ENCODE peak calls at places on chromosomes 2 and 18, in six cellular contexts. One of them, this sample, is unnamed.

GRCh38 chr2:42924436-42924897 is 132.1 kb upstream of the HAAO start:
- DNase-seq in stimulated activated CD8-positive, alpha-beta memory T cell treated with anti-CD3 and anti-CD28 coated beads, Interleukin-15, amount 100 ng/mL, for 4 hours: no peak
- DNase-seq in activated T-helper 1 cell treated with anti-CD3 and anti-CD28 coated beads, Interleukin-12 subunit alpha, Interleukin-12 subunit beta, Interleukin-2, Interleukin-4 antibody, amounts not matched to agents 30 ng/mL and 10 ng/mL and 1 ng/mL, durations not matched to agents 14 hours and 24 hours and 36 hours: no peak
- DNase-seq in stimulated activated CD4-positive, alpha-beta T cell treated with anti-CD3 and anti-CD28 coated beads, Interleukin-4, amount 100 ng/mL, for 48 hours: no peak
- DNase-seq in AG08395: no peak
- DNase-seq in choroid plexus epithelial cell: peak; percentile 47
- DNase-seq in this sample: no peak

GRCh38 chr18:22465859-22466602 is 48.3 kb upstream of the CTAGE1 start:
- DNase-seq in AG08395: peak; percentile 91
- DNase-seq in activated T-helper 1 cell treated with anti-CD3 and anti-CD28 coated beads, Interleukin-12 subunit alpha, Interleukin-12 subunit beta, Interleukin-2, Interleukin-4 antibody, amounts not matched to agents 30 ng/mL and 10 ng/mL and 1 ng/mL, durations not matched to agents 14 hours and 24 hours and 36 hours: no peak
- DNase-seq in stimulated activated CD8-positive, alpha-beta memory T cell treated with anti-CD3 and anti-CD28 coated beads, Interleukin-15, amount 100 ng/mL, for 4 hours: peak; percentile 13
- DNase-seq in choroid plexus epithelial cell: peak; percentile 97
- DNase-seq in stimulated activated CD4-positive, alpha-beta T cell treated with anti-CD3 and anti-CD28 coated beads, Interleukin-4, amount 100 ng/mL, for 48 hours: no peak
- DNase-seq in this sample: no peak

GRCh38 chr2:80546766-80547165 is 242.2 kb upstream of the LRRTM1 start:
- DNase-seq in stimulated activated CD8-positive, alpha-beta memory T cell treated with anti-CD3 and anti-CD28 coated beads, Interleukin-15, amount 100 ng/mL, for 4 hours: no peak
- DNase-seq in AG08395: no peak
- DNase-seq in choroid plexus epithelial cell: no peak
- DNase-seq in activated T-helper 1 cell treated with anti-CD3 and anti-CD28 coated beads, Interleukin-12 subunit alpha, Interleukin-12 subunit beta, Interleukin-2, Interleukin-4 antibody, amounts not matched to agents 30 ng/mL and 10 ng/mL and 1 ng/mL, durations not matched to agents 14 hours and 24 hours and 36 hours: no peak
- DNase-seq in stimulated activated CD4-positive, alpha-beta T cell treated with anti-CD3 and anti-CD28 coated beads, Interleukin-4, amount 100 ng/mL, for 48 hours: no peak
- DNase-seq in this sample: no peak

GRCh38 chr2:53208815-53209214 is 558.8 kb upstream of the CHAC2 start:
- DNase-seq in AG08395: no peak
- DNase-seq in activated T-helper 1 cell treated with anti-CD3 and anti-CD28 coated beads, Interleukin-12 subunit alpha, Interleukin-12 subunit beta, Interleukin-2, Interleukin-4 antibody, amounts not matched to agents 30 ng/mL and 10 ng/mL and 1 ng/mL, durations not matched to agents 14 hours and 24 hours and 36 hours: no peak
- DNase-seq in stimulated activated CD8-positive, alpha-beta memory T cell treated with anti-CD3 and anti-CD28 coated beads, Interleukin-15, amount 100 ng/mL, for 4 hours: no peak
- DNase-seq in stimulated activated CD4-positive, alpha-beta T cell treated with anti-CD3 and anti-CD28 coated beads, Interleukin-4, amount 100 ng/mL, for 48 hours: no peak
- DNase-seq in choroid plexus epithelial cell: no peak
- DNase-seq in this sample: no peak

GRCh38 chr18:27606851-27607250 is 421.7 kb upstream of the CHST9 start:
- DNase-seq in choroid plexus epithelial cell: no peak
- DNase-seq in stimulated activated CD8-positive, alpha-beta memory T cell treated with anti-CD3 and anti-CD28 coated beads, Interleukin-15, amount 100 ng/mL, for 4 hours: no peak
- DNase-seq in AG08395: no peak
- DNase-seq in stimulated activated CD4-positive, alpha-beta T cell treated with anti-CD3 and anti-CD28 coated beads, Interleukin-4, amount 100 ng/mL, for 48 hours: no peak
- DNase-seq in activated T-helper 1 cell treated with anti-CD3 and anti-CD28 coated beads, Interleukin-12 subunit alpha, Interleukin-12 subunit beta, Interleukin-2, Interleukin-4 antibody, amounts not matched to agents 30 ng/mL and 10 ng/mL and 1 ng/mL, durations not matched to agents 14 hours and 24 hours and 36 hours: no peak
- DNase-seq in this sample: no peak

GRCh38 chr2:28094794-28095193 is 204.3 kb downstream of the BABAM2 start:
- DNase-seq in activated T-helper 1 cell treated with anti-CD3 and anti-CD28 coated beads, Interleukin-12 subunit alpha, Interleukin-12 subunit beta, Interleukin-2, Interleukin-4 antibody, amounts not matched to agents 30 ng/mL and 10 ng/mL and 1 ng/mL, durations not matched to agents 14 hours and 24 hours and 36 hours: no peak
- DNase-seq in stimulated activated CD4-positive, alpha-beta T cell treated with anti-CD3 and anti-CD28 coated beads, Interleukin-4, amount 100 ng/mL, for 48 hours: no peak
- DNase-seq in AG08395: no peak
- DNase-seq in stimulated activated CD8-positive, alpha-beta memory T cell treated with anti-CD3 and anti-CD28 coated beads, Interleukin-15, amount 100 ng/mL, for 4 hours: no peak
- DNase-seq in choroid plexus epithelial cell: no peak
- DNase-seq in this sample: no peak

GRCh38 chr2:47658646-47659320 is 124.2 kb upstream of the MSH6 start:
- DNase-seq in stimulated activated CD4-positive, alpha-beta T cell treated with anti-CD3 and anti-CD28 coated beads, Interleukin-4, amount 100 ng/mL, for 48 hours: no peak
- DNase-seq in choroid plexus epithelial cell: no peak
- DNase-seq in activated T-helper 1 cell treated with anti-CD3 and anti-CD28 coated beads, Interleukin-12 subunit alpha, Interleukin-12 subunit beta, Interleukin-2, Interleukin-4 antibody, amounts not matched to agents 30 ng/mL and 10 ng/mL and 1 ng/mL, durations not matched to agents 14 hours and 24 hours and 36 hours: no peak
- DNase-seq in AG08395: no peak
- DNase-seq in stimulated activated CD8-positive, alpha-beta memory T cell treated with anti-CD3 and anti-CD28 coated beads, Interleukin-15, amount 100 ng/mL, for 4 hours: no peak
- DNase-seq in this sample: no peak

GRCh38 chr2:175414872-175415487 is 233.5 kb upstream of the ATP5MC3 start:
- DNase-seq in stimulated activated CD4-positive, alpha-beta T cell treated with anti-CD3 and anti-CD28 coated beads, Interleukin-4, amount 100 ng/mL, for 48 hours: no peak
- DNase-seq in choroid plexus epithelial cell: peak; percentile 76
- DNase-seq in activated T-helper 1 cell treated with anti-CD3 and anti-CD28 coated beads, Interleukin-12 subunit alpha, Interleukin-12 subunit beta, Interleukin-2, Interleukin-4 antibody, amounts not matched to agents 30 ng/mL and 10 ng/mL and 1 ng/mL, durations not matched to agents 14 hours and 24 hours and 36 hours: no peak
- DNase-seq in stimulated activated CD8-positive, alpha-beta memory T cell treated with anti-CD3 and anti-CD28 coated beads, Interleukin-15, amount 100 ng/mL, for 4 hours: no peak
- DNase-seq in AG08395: peak; percentile 73
- DNase-seq in this sample: peak; percentile 6

GRCh38 chr2:9681427-9681817 is 50.6 kb upstream of the YWHAQ start:
- DNase-seq in stimulated activated CD4-positive, alpha-beta T cell treated with anti-CD3 and anti-CD28 coated beads, Interleukin-4, amount 100 ng/mL, for 48 hours: no peak
- DNase-seq in activated T-helper 1 cell treated with anti-CD3 and anti-CD28 coated beads, Interleukin-12 subunit alpha, Interleukin-12 subunit beta, Interleukin-2, Interleukin-4 antibody, amounts not matched to agents 30 ng/mL and 10 ng/mL and 1 ng/mL, durations not matched to agents 14 hours and 24 hours and 36 hours: peak; percentile 38
- DNase-seq in choroid plexus epithelial cell: no peak
- DNase-seq in stimulated activated CD8-positive, alpha-beta memory T cell treated with anti-CD3 and anti-CD28 coated beads, Interleukin-15, amount 100 ng/mL, for 4 hours: no peak
- DNase-seq in AG08395: no peak
- DNase-seq in this sample: no peak

GRCh38 chr2:236085647-236086046 is 82.5 kb downstream of the GBX2 start:
- DNase-seq in AG08395: no peak
- DNase-seq in activated T-helper 1 cell treated with anti-CD3 and anti-CD28 coated beads, Interleukin-12 subunit alpha, Interleukin-12 subunit beta, Interleukin-2, Interleukin-4 antibody, amounts not matched to agents 30 ng/mL and 10 ng/mL and 1 ng/mL, durations not matched to agents 14 hours and 24 hours and 36 hours: no peak
- DNase-seq in stimulated activated CD8-positive, alpha-beta memory T cell treated with anti-CD3 and anti-CD28 coated beads, Interleukin-15, amount 100 ng/mL, for 4 hours: no peak
- DNase-seq in stimulated activated CD4-positive, alpha-beta T cell treated with anti-CD3 and anti-CD28 coated beads, Interleukin-4, amount 100 ng/mL, for 48 hours: no peak
- DNase-seq in choroid plexus epithelial cell: no peak
- DNase-seq in this sample: no peak

GRCh38 chr2:86704482-86704971 is 15.6 kb upstream of the RMND5A start:
- DNase-seq in choroid plexus epithelial cell: peak; percentile 81
- DNase-seq in AG08395: peak; percentile 72
- DNase-seq in stimulated activated CD4-positive, alpha-beta T cell treated with anti-CD3 and anti-CD28 coated beads, Interleukin-4, amount 100 ng/mL, for 48 hours: no peak
- DNase-seq in activated T-helper 1 cell treated with anti-CD3 and anti-CD28 coated beads, Interleukin-12 subunit alpha, Interleukin-12 subunit beta, Interleukin-2, Interleukin-4 antibody, amounts not matched to agents 30 ng/mL and 10 ng/mL and 1 ng/mL, durations not matched to agents 14 hours and 24 hours and 36 hours: no peak
- DNase-seq in stimulated activated CD8-positive, alpha-beta memory T cell treated with anti-CD3 and anti-CD28 coated beads, Interleukin-15, amount 100 ng/mL, for 4 hours: no peak
- DNase-seq in this sample: no peak

GRCh38 chr2:196268022-196268421 is 96.6 kb upstream of the STK17B start:
- DNase-seq in AG08395: no peak
- DNase-seq in stimulated activated CD4-positive, alpha-beta T cell treated with anti-CD3 and anti-CD28 coated beads, Interleukin-4, amount 100 ng/mL, for 48 hours: no peak
- DNase-seq in activated T-helper 1 cell treated with anti-CD3 and anti-CD28 coated beads, Interleukin-12 subunit alpha, Interleukin-12 subunit beta, Interleukin-2, Interleukin-4 antibody, amounts not matched to agents 30 ng/mL and 10 ng/mL and 1 ng/mL, durations not matched to agents 14 hours and 24 hours and 36 hours: no peak
- DNase-seq in choroid plexus epithelial cell: peak; percentile 50
- DNase-seq in stimulated activated CD8-positive, alpha-beta memory T cell treated with anti-CD3 and anti-CD28 coated beads, Interleukin-15, amount 100 ng/mL, for 4 hours: no peak
- DNase-seq in this sample: no peak

GRCh38 chr2:240149943-240150784 is 9.7 kb upstream of the OTOS start:
- DNase-seq in AG08395: peak; percentile 75
- DNase-seq in choroid plexus epithelial cell: peak; percentile 57
- DNase-seq in stimulated activated CD4-positive, alpha-beta T cell treated with anti-CD3 and anti-CD28 coated beads, Interleukin-4, amount 100 ng/mL, for 48 hours: no peak
- DNase-seq in activated T-helper 1 cell treated with anti-CD3 and anti-CD28 coated beads, Interleukin-12 subunit alpha, Interleukin-12 subunit beta, Interleukin-2, Interleukin-4 antibody, amounts not matched to agents 30 ng/mL and 10 ng/mL and 1 ng/mL, durations not matched to agents 14 hours and 24 hours and 36 hours: no peak
- DNase-seq in stimulated activated CD8-positive, alpha-beta memory T cell treated with anti-CD3 and anti-CD28 coated beads, Interleukin-15, amount 100 ng/mL, for 4 hours: no peak
- DNase-seq in this sample: peak; percentile 19

GRCh38 chr2:191171291-191171690 is 20.5 kb upstream of the STAT4 start:
- DNase-seq in activated T-helper 1 cell treated with anti-CD3 and anti-CD28 coated beads, Interleukin-12 subunit alpha, Interleukin-12 subunit beta, Interleukin-2, Interleukin-4 antibody, amounts not matched to agents 30 ng/mL and 10 ng/mL and 1 ng/mL, durations not matched to agents 14 hours and 24 hours and 36 hours: no peak
- DNase-seq in AG08395: no peak
- DNase-seq in choroid plexus epithelial cell: no peak
- DNase-seq in stimulated activated CD4-positive, alpha-beta T cell treated with anti-CD3 and anti-CD28 coated beads, Interleukin-4, amount 100 ng/mL, for 48 hours: no peak
- DNase-seq in stimulated activated CD8-positive, alpha-beta memory T cell treated with anti-CD3 and anti-CD28 coated beads, Interleukin-15, amount 100 ng/mL, for 4 hours: no peak
- DNase-seq in this sample: no peak

GRCh38 chr2:47088371-47089082 is 66.6 kb downstream of the STPG4 start:
- DNase-seq in activated T-helper 1 cell treated with anti-CD3 and anti-CD28 coated beads, Interleukin-12 subunit alpha, Interleukin-12 subunit beta, Interleukin-2, Interleukin-4 antibody, amounts not matched to agents 30 ng/mL and 10 ng/mL and 1 ng/mL, durations not matched to agents 14 hours and 24 hours and 36 hours: no peak
- DNase-seq in choroid plexus epithelial cell: peak; percentile 70
- DNase-seq in AG08395: no peak
- DNase-seq in stimulated activated CD8-positive, alpha-beta memory T cell treated with anti-CD3 and anti-CD28 coated beads, Interleukin-15, amount 100 ng/mL, for 4 hours: no peak
- DNase-seq in stimulated activated CD4-positive, alpha-beta T cell treated with anti-CD3 and anti-CD28 coated beads, Interleukin-4, amount 100 ng/mL, for 48 hours: no peak
- DNase-seq in this sample: no peak

GRCh38 chr18:45423664-45424063 is 191.6 kb upstream of the SLC14A2 start:
- DNase-seq in choroid plexus epithelial cell: no peak
- DNase-seq in stimulated activated CD8-positive, alpha-beta memory T cell treated with anti-CD3 and anti-CD28 coated beads, Interleukin-15, amount 100 ng/mL, for 4 hours: no peak
- DNase-seq in stimulated activated CD4-positive, alpha-beta T cell treated with anti-CD3 and anti-CD28 coated beads, Interleukin-4, amount 100 ng/mL, for 48 hours: no peak
- DNase-seq in AG08395: peak; percentile 12
- DNase-seq in activated T-helper 1 cell treated with anti-CD3 and anti-CD28 coated beads, Interleukin-12 subunit alpha, Interleukin-12 subunit beta, Interleukin-2, Interleukin-4 antibody, amounts not matched to agents 30 ng/mL and 10 ng/mL and 1 ng/mL, durations not matched to agents 14 hours and 24 hours and 36 hours: no peak
- DNase-seq in this sample: no peak